ENCODE peak calls at places on chromosomes 6 and 20, in four cellular contexts. U, H, A and C are unnamed samples.
A peak's percentile ranks its signal among the peaks of the same experiment; 100 is the strongest.

GRCh38 chr6:165439928-165440554 is 130.6 kb upstream of the C6orf118 start:
- DNase-seq in U (no peak), H (no peak), A (no peak), C (peak; percentile 26)

GRCh38 chr6:15330174-15330934 is 84.5 kb downstream of the JARID2 start:
- DNase-seq in H (no peak), U (no peak), A (no peak), C (peak; percentile 56)

GRCh38 chr6:47478233-47479155 is 905 bp downstream of the CD2AP start:
- DNase-seq in A (no peak), H (no peak), U (peak; percentile 5), C (peak; percentile 69)

GRCh38 chr20:21767739-21768223 is 62.3 kb downstream of the PAX1 start:
- DNase-seq in H (peak; percentile 63), U (no peak), A (peak; percentile 19), C (peak; percentile 31)

GRCh38 chr6:89768324-89768723 is 51.3 kb downstream of the MDN1 start:
- DNase-seq in U (no peak), A (no peak), H (no peak), C (no peak)

GRCh38 chr6:4380881-4381281 is 245.5 kb upstream of the ECI2 start:
- DNase-seq in H (no peak), A (no peak), U (no peak), C (no peak)

GRCh38 chr20:59122377-59122932 is 41.2 kb upstream of the ZNF831 start:
- DNase-seq in H (no peak), U (peak; percentile 77), A (no peak), C (no peak)

GRCh38 chr6:56370591-56371198 is 123.3 kb upstream of the COL21A1 start:
- DNase-seq in U (peak; percentile 51), H (no peak), A (peak; percentile 24), C (peak; percentile 94)

GRCh38 chr6:6746334-6746969 is 157.9 kb downstream of the LY86 start:
- DNase-seq in H (no peak), U (no peak), A (no peak), C (peak; percentile 32)

GRCh38 chr20:33532753-33533459 is 43.0 kb downstream of the CBFA2T2 start:
- DNase-seq in U (no peak), A (no peak), H (no peak), C (no peak)

GRCh38 chr6:32614366-32615081 is 22.7 kb upstream of the HLA-DQA1 start:
- DNase-seq in A (no peak), H (no peak), U (no peak), C (no peak)

GRCh38 chr20:43459022-43459942 is 1.6 kb downstream of the SRSF6 start:
- DNase-seq in U (no peak), H (no peak), A (no peak), C (no peak)

GRCh38 chr6:105804436-105804835 is 281.7 kb upstream of the PRDM1 start:
- DNase-seq in U (no peak), H (no peak), A (no peak), C (peak; percentile 91)

GRCh38 chr20:1994627-1995026 is 769 bp upstream of the PDYN start:
- DNase-seq in H (no peak), U (no peak), A (no peak), C (no peak)

GRCh38 chr6:138571585-138572199 is 72.4 kb upstream of the NHSL1 start:
- DNase-seq in H (no peak), A (no peak), U (no peak), C (no peak)

GRCh38 chr6:52261229-52261628 is 16.9 kb upstream of the IL17F start:
- DNase-seq in A (no peak), U (no peak), H (no peak), C (peak; percentile 86)

GRCh38 chr20:44465001-44465560 is 10.6 kb upstream of the TTPAL start:
- DNase-seq in U (no peak), A (no peak), H (no peak), C (no peak)

GRCh38 chr6:161079566-161080262 is 88.1 kb downstream of the MAP3K4 start:
- DNase-seq in H (no peak), U (no peak), A (peak; percentile 75), C (peak; percentile 91)

GRCh38 chr6:90890681-90891337 is 303.9 kb upstream of the MAP3K7 start:
- DNase-seq in U (no peak), A (peak; percentile 36), H (no peak), C (no peak)

GRCh38 chr6:15516378-15516777 is 146.4 kb downstream of the DTNBP1 start:
- DNase-seq in U (no peak), H (no peak), A (no peak), C (no peak)

GRCh38 chr6:157035576-157035975 is 258.4 kb downstream of the ARID1B start:
- DNase-seq in U (no peak), A (peak; percentile 59), H (no peak), C (no peak)

GRCh38 chr6:149961728-149962425 is 1.9 kb upstream of the ULBP1 start:
- DNase-seq in H (no peak), A (no peak), U (no peak), C (peak; percentile 52)

GRCh38 chr20:19275630-19276071 is 63.2 kb downstream of the SLC24A3 start:
- DNase-seq in H (no peak), U (peak; percentile 3), A (peak; percentile 28), C (peak; percentile 69)

GRCh38 chr20:53381568-53382262 is 211.9 kb downstream of the ZNF217 start:
- DNase-seq in H (no peak), U (no peak), A (no peak), C (peak; percentile 56)

GRCh38 chr20:47127986-47128385 is 228.5 kb downstream of the ZMYND8 start:
- DNase-seq in A (no peak), U (no peak), H (no peak), C (peak; percentile 12)

GRCh38 chr6:63441266-63441956 is 121.6 kb upstream of the LGSN start:
- DNase-seq in H (no peak), A (no peak), U (peak; percentile 33), C (peak; percentile 44)

GRCh38 chr6:4607026-4607704 is 169.0 kb upstream of the CDYL start:
- DNase-seq in H (no peak), A (peak; percentile 82), U (no peak), C (peak; percentile 99)

GRCh38 chr20:32537657-32538525 is 47.2 kb downstream of the NOL4L start:
- DNase-seq in U (no peak), H (no peak), A (no peak), C (no peak)

GRCh38 chr6:33914519-33915120 is 110.8 kb upstream of the MLN start:
- DNase-seq in H (no peak), U (no peak), A (peak; percentile 43), C (no peak)

GRCh38 chr20:3716195-3716834 is 3.9 kb upstream of the SIGLEC1 start:
- DNase-seq in H (peak; percentile 25), U (peak; percentile 50), A (peak; percentile 64), C (peak; percentile 58)

GRCh38 chr6:52595796-52596130 is 18.9 kb upstream of the TRAM2 start:
- DNase-seq in U (no peak), A (no peak), H (no peak), C (peak; percentile 84)

GRCh38 chr6:36355819-36356218 is 19.1 kb upstream of the BNIP5 start:
- DNase-seq in H (no peak), A (no peak), U (no peak), C (peak; percentile 24)

GRCh38 chr20:9440891-9441290 is 73.5 kb upstream of the LAMP5 start:
- DNase-seq in U (no peak), A (no peak), H (no peak), C (no peak)

GRCh38 chr6:106560966-106561740 is 68.1 kb downstream of the RTN4IP1 start:
- DNase-seq in U (no peak), A (no peak), H (no peak), C (peak; percentile 53)

GRCh38 chr6:166398348-166398747 is 15.6 kb upstream of the MPC1 start:
- DNase-seq in H (no peak), U (no peak), A (no peak), C (no peak)